ENCODE peak calls at places on chromosomes 2 and 18, in five cellular contexts. P is AG04450, U is neural progenitor cell, A is small intestine, W is fibroblast of lung. F is an unnamed sample. For H3K27me3, the result is how much of the 10 kb centered on the place peaks cover.

GRCh38 chr18:21004721-21005120 is 106.9 kb downstream of the ROCK1 start:
- DNase-seq in P (peak), A (no peak), U (no peak), W (peak), F (no peak)

GRCh38 chr2:207202645-207203044 is 36.9 kb upstream of the KLF7 start:
- DNase-seq in A (peak), W (peak), U (peak), P (no peak), F (no peak)

GRCh38 chr2:56271275-56271674 is 87.5 kb downstream of the CCDC85A start:
- DNase-seq in U (no peak), A (no peak), P (no peak), W (no peak), F (no peak)

GRCh38 chr18:29147944-29148343 is 971.0 kb upstream of the CDH2 start:
- DNase-seq in P (peak), A (no peak), W (peak), U (peak), F (no peak)

GRCh38 chr2:27307545-27308358 is 493 bp downstream of the UCN start:
- DNase-seq in U (peak), W (no peak), P (no peak), A (no peak), F (no peak)

GRCh38 chr2:3864943-3865664 is 161.7 kb downstream of the DCDC2C start:
- DNase-seq in P (no peak), U (no peak), W (no peak), A (no peak), F (no peak)

GRCh38 chr2:129404000-129404700 is 575.3 kb upstream of the RAB6C start:
- DNase-seq in A (no peak), P (no peak), U (no peak), W (no peak), F (no peak)

GRCh38 chr18:27695509-27695908 is 481.4 kb downstream of the CDH2 start:
- DNase-seq in U (no peak), P (no peak), A (no peak), W (no peak), F (no peak)

GRCh38 chr18:76874643-76875389 is 52.5 kb downstream of the ZNF236 start:
- DNase-seq in A (no peak), W (peak), U (peak), P (no peak), F (no peak)

GRCh38 chr2:138500592-138501426 is 761 bp upstream of the SPOPL start:
- DNase-seq in W (no peak), U (no peak), A (no peak), P (no peak), F (no peak)

GRCh38 chr2:53970095-53970897 is 497 bp downstream of the PSME4 start:
- DNase-seq in A (peak), W (peak), U (peak), P (no peak), F (no peak)

GRCh38 chr2:197215988-197216979 is 94.3 kb downstream of the ANKRD44 start:
- DNase-seq in P (no peak), A (peak), W (peak), U (no peak), F (no peak)

DNA sequence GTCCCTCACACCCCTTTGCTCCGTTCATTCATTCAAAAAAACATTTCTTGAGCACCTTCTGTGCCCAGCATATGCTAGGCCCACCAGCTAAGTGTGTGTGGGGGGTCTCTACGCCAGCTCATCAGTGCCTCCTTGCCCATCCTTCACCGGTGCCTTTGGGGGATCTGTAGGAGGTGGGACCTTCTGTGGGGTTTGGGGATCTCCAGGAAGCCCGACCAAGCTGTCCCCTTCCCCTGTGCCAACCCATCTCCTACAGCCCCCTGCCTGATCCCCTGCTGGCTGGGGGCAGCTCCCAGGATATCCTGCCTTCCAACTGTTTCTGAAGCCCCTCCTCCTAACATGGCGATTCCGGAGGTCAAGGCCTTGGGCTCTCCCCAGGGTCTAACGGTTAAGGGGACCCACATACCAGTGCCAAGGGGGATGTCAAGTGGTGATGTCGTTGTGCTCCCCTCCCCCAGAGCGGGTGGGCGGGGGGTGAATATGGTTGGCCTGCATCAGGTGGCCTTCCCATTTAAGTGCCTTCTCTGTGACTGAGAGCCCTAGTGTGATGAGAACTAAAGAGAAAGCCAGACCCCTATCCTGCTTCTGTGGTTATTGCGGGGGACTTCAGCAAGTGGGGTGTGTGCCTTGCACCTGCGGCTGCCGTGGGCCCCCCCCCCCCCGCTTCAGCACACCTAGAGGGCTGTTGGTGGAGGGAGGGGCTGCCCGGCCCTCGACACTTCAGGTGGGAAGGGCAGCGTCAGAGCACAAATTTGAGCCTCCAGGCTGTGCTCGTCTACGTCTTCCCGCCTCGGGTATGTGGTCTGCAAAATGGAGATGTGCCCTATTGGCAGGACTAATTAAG is 5.9 kb downstream of the CTDSP1 start:
- DNase-seq in P (no peak), U (peak), A (peak), W (no peak), F (peak)
- H3K4me3 ChIP-seq in P (peak), U (peak), A (no peak), W (peak), F (peak)

DNA sequence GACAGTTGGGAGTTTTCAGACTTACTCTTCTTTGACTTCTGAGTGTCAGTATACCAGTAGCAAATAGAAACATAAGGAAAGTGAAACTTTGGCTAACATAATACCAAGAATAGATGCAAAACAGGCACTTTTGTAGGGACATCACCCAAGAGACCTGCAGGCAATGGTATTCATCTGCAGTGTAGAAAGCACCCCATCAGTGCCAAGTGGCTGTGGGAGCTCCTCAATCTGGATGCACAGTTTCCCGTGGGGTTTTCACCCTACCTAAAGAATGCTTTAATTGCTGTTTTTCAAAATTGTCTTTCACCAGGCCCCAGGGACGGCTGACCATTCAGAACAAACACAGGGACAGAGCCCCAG is 96.6 kb upstream of the GPR45 start:
- DNase-seq in U (no peak), A (no peak), W (no peak), P (no peak), F (no peak)
- H3K27me3 ChIP-seq in U (under half), A (under half), W (under half), P (under half), F (under half)

DNA sequence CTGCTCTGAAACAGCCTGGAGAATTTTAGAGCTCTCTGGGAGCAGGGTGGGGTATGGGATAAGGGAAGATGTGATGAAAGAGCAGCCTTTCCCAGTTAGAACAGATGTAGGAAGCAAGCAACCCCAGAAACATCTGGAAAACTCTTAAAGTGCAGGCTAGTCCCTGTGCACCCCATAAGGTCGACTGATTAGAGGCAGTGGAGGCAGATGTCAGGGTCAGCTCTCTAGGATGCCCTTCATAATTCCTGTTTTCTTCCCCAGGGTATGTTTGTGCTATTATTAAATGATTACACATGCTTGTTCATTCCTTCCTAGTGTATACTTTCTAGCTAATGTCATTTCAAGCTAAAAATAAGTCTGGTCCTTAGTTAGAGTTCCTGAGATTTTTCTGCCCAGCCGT is 41.7 kb downstream of the PTPRM start:
- DNase-seq in A (no peak), U (no peak), W (peak), P (no peak), F (no peak)
- H3K4me3 ChIP-seq in A (no peak), U (no peak), W (no peak), P (no peak), F (no peak)

GRCh38 chr2:63054812-63055509 is 4.3 kb downstream of the OTX1 start:
- DNase-seq in W (no peak), U (peak), A (no peak), P (no peak), F (no peak)
- H3K27me3 ChIP-seq in W (half or more), U (half or more), A (half or more), P (half or more), F (half or more)

GRCh38 chr2:226892729-226893128 is 56.9 kb downstream of the RHBDD1 start:
- DNase-seq in A (peak), W (peak), U (no peak), P (no peak), F (no peak)
- H3K4me3 ChIP-seq in A (no peak), W (no peak), U (no peak), P (no peak), F (no peak)

DNA sequence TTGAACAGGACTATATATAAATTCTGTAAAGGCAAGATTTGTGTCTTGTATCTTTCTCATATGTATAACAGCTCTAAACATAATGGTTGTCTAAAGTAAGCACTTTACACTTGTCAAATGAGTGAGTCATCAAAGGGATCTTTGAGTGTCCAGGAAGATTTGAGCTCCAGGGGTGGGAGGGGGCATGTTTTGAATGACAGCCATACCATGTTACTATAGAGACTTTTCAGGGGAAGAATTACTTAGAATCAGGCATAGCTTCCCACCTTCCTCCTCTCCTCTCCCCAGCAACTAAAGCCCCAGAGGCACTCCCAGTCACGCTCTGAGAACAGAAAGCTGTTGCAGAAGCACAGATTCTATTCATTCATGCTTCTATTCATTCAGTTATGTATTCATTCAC is 65.8 kb upstream of the ALK start:
- DNase-seq in U (no peak), A (no peak), W (no peak), P (no peak), F (no peak)
- H3K27me3 ChIP-seq in U (under half), A (under half), W (under half), P (under half), F (under half)

DNA sequence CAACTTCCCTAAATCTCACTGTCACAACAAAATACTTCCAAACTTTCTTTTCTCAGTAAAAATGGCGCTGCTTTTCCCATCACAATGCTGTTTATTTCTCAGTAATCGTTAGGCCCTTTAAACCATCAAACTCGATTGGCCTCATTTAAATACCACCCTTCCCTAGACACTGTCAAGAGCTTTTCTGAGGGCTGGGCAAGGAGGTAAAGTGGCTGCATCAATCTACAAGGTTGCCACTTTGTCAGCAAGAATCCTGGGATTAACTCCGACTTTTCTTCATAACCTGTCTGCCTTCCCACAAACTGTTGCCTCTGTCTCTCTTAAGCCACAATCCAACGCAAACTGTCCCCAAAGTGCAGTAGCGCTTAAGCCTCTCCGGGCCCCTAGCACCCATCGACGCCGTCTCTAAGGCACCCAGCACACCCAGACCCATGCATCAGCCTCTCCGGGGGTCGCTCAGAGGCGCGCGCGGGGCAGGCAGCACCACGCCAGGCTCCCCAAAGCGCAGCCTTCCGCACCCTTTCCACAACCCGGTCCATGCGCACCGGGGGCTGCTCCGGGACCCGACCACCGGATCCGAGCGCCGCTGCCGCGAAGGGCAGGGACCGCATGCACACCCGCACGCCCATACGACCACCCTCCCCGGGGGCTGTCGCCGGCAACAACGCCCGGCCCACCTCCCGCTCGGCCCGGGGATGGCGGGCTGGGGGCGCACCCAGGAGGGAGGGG is 683 bp downstream of the MBOAT2 start:
- DNase-seq in W (peak), A (no peak), U (peak), P (no peak), F (peak)
- H3K4me3 ChIP-seq in W (peak), A (peak), U (peak), P (peak), F (peak)